ENCODE peak calls at places on chromosomes 13 and 19, in nine cellular contexts. J is heart right ventricle, Q is breast epithelium, B is choroid plexus epithelial cell, T is cardiac muscle cell, N is tibial nerve, S is esophagus squamous epithelium, Y is NB4, I is astrocyte. L is an unnamed sample.
A peak's percentile ranks its signal among the peaks of the same experiment; 100 is the strongest.

GRCh38 chr19:33207040-33207620 is 13.0 kb downstream of the LRP3 start:
- DNase-seq in I (no peak), N (no peak), Y (no peak), S (no peak), B (no peak), Q (no peak), J (no peak), T (no peak), L (no peak)

GRCh38 chr19:44757057-44757734 is 8.7 kb downstream of the BCL3 start:
- DNase-seq in J (peak; percentile 79), Y (no peak), S (no peak), N (peak; percentile 60), I (peak; percentile 72), T (peak; percentile 55), Q (no peak), B (peak; percentile 87), L (no peak)

GRCh38 chr13:31774186-31774585 is 34.9 kb downstream of the RXFP2 start:
- DNase-seq in J (no peak), S (no peak), I (no peak), N (no peak), T (no peak), Q (no peak), Y (no peak), B (no peak), L (no peak)

GRCh38 chr13:29362849-29363604 is 232.5 kb downstream of the SLC7A1 start:
- DNase-seq in S (no peak), I (peak; percentile 10), Q (no peak), Y (peak; percentile 75), T (peak; percentile 79), J (peak; percentile 24), B (peak; percentile 68), N (no peak), L (peak; percentile 60)

GRCh38 chr13:21670006-21670882 is 629 bp upstream of the FGF9 start:
- DNase-seq in B (peak; percentile 37), N (no peak), Y (peak; percentile 69), S (no peak), I (peak; percentile 46), Q (no peak), J (peak; percentile 35), T (peak; percentile 83), L (peak; percentile 42)

GRCh38 chr19:7665076-7665475 is 3.8 kb upstream of the RETN start:
- DNase-seq in Q (no peak), I (no peak), J (no peak), B (peak; percentile 91), Y (no peak), S (no peak), T (no peak), N (no peak), L (no peak)

GRCh38 chr19:40621966-40622772 is 21.0 kb downstream of the LTBP4 start:
- DNase-seq in N (no peak), J (no peak), I (no peak), Q (no peak), Y (no peak), B (no peak), T (no peak), S (no peak), L (no peak)

GRCh38 chr13:30004204-30004603 is 153.8 kb upstream of the UBL3 start:
- DNase-seq in J (no peak), S (no peak), Q (no peak), B (no peak), I (no peak), T (no peak), Y (peak; percentile 95), N (no peak), L (no peak)

GRCh38 chr19:46511237-46511636 is 15.6 kb upstream of the PNMA8B start:
- DNase-seq in Q (no peak), Y (no peak), J (no peak), S (no peak), T (no peak), B (no peak), N (no peak), I (no peak), L (no peak)

GRCh38 chr13:101647760-101648159 is 195.3 kb downstream of the ITGBL1 start:
- DNase-seq in T (no peak), J (no peak), N (no peak), S (no peak), B (no peak), Q (no peak), I (no peak), Y (no peak), L (no peak)

DNA sequence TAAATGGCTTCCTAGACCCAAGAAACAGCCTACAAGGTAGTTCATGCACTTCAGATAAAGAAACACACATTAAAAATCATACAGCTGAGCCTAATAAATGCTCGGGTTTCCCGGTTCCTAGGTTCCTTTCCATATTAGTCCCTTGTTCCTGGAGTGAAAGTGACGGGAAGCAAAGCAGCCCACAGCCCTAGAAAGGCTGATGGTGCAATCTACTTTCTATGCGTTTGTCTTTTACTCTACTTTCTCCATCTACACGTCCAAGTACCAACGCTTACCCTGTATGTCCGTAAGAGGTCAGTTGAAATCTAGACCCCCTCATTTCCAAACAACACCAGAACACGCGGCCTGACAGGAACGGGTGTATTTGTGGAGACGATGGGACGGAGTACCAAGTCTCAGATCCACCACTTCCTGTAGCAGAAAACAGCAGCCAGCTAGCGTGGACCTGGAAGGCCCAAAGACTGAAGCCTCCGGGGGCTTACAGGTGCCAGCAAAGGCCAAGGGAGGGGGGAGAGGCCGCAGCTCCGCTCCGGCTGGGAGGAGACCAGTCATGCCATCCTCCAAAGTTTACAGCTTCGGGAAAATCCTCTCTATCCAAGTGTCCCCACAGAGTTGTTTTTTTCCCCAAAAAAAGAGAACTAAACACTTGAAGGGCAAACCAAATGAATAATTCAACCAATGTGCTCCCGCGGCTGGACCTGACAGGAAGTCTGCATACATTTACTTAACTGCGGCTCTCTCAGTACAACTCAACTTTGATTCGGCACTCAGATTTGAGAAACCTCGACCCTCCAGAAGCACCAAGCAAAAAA is 34.1 kb downstream of the STK24 start:
- DNase-seq in Y (peak; percentile 32), S (no peak), J (no peak), T (no peak), B (no peak), N (no peak), Q (no peak), I (no peak), L (no peak)
- H3K4me3 ChIP-seq in Y (no peak overlapping the region), S (peak overlapping the region; percentile 7), J (no peak overlapping the region), T (no peak overlapping the region), B (no peak overlapping the region), N (no peak overlapping the region), Q (no peak overlapping the region), I (no peak overlapping the region), L (no peak overlapping the region)

GRCh38 chr13:112726018-112726767 is 36.4 kb downstream of the ATP11A start:
- DNase-seq in N (no peak), J (no peak), Q (no peak), T (no peak), S (no peak), Y (no peak), B (no peak), I (no peak), L (no peak)
- H3K4me3 ChIP-seq in N (no peak overlapping the region), J (no peak overlapping the region), Q (no peak overlapping the region), T (no peak overlapping the region), S (no peak overlapping the region), Y (no peak overlapping the region), B (no peak overlapping the region), I (no peak overlapping the region), L (no peak overlapping the region)

GRCh38 chr19:56577719-56578602 is 10.7 kb downstream of the ZNF470 start:
- DNase-seq in I (no peak), T (no peak), Y (no peak), N (no peak), B (no peak), S (no peak), Q (no peak), J (no peak), L (no peak)

DNA sequence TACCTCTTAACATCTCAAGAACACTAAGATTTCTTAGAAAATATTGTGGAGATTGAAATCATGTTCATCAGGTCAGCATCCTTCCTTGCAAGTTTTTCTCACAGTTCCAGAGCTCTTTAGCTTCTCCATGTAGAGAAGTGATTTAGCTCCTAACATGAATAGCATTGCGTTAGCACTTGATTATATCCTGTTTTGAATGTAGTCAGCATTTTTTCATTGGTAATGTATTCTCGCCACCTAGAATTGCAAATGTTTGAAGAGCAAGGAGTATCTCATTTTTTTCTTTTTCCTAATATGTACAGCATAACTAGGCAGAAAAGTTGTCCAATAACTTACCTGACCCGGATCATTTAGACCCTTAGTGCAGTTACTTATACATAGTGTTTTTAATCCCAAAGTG is 6.6 kb downstream of the ZNF470 start:
- DNase-seq in Q (no peak), B (no peak), J (no peak), T (no peak), N (no peak), S (no peak), I (no peak), Y (no peak), L (no peak)
- H3K4me3 ChIP-seq in Q (no peak overlapping the region), B (no peak overlapping the region), J (no peak overlapping the region), T (no peak overlapping the region), N (no peak overlapping the region), S (no peak overlapping the region), I (no peak overlapping the region), Y (no peak overlapping the region), L (no peak overlapping the region)

GRCh38 chr13:33744589-33745369 is 73.2 kb upstream of the RFC3 start:
- DNase-seq in B (peak; percentile 5), Y (no peak), Q (peak; percentile 39), J (no peak), N (no peak), T (no peak), S (no peak), I (peak; percentile 17), L (no peak)
- H3K4me3 ChIP-seq in B (no peak overlapping the region), Y (no peak overlapping the region), Q (no peak overlapping the region), J (no peak overlapping the region), N (no peak overlapping the region), T (no peak overlapping the region), S (no peak overlapping the region), I (no peak overlapping the region), L (no peak overlapping the region)

DNA sequence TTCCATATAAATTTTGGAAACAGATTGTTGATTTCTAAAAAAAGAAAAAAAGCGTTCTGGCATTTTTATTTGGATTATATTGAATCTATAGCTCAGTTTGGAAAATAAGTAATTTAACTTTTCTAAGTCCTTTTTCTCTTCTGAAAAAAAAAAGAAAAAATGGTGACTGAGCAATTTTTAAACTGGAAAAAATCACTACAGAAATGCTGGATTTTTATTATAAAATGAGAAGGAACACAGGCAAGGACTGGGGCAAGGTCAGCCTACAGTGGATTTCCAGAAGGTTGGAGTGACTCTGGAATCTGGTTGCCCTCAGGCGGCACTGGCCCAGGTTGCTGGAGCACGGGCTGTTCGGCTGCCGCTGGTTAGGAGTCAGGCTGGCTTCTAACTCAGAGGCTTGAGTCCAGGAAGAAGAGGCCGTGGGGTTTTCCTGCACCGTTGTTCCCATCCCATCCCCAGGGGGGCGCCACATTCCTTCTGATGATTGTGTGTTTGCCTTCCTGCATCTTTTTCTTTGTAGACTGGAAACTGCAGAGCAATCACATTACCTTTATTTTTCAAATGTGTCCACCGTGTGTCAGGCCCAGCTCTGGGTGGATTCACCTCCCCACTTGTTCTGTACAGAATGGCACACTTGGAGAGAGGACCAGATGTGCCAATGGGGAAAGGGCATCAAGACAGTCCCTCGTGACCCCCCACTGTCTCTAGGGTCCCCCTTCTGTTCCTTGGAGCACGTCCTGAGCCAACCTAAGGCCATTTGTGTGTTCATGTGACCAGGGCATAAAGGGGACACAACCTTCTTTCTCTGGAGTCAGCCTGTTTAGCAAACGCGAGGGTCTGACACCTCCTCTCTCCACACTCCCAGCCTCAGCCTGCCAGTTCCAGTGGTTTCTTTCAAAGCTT is 44.5 kb upstream of the GTF3A start:
- DNase-seq in B (peak; percentile 54), Q (peak; percentile 31), S (no peak), J (no peak), I (no peak), T (peak; percentile 69), N (peak; percentile 23), Y (peak; percentile 82), L (peak; percentile 92)
- H3K4me3 ChIP-seq in B (no peak overlapping the region), Q (no peak overlapping the region), S (no peak overlapping the region), J (no peak overlapping the region), I (no peak overlapping the region), T (no peak overlapping the region), N (no peak overlapping the region), Y (no peak overlapping the region), L (no peak overlapping the region)

GRCh38 chr19:30932854-30933253 is 416.4 kb downstream of the TSHZ3 start:
- DNase-seq in Q (no peak), N (no peak), I (no peak), J (no peak), S (no peak), B (no peak), T (no peak), Y (no peak), L (no peak)
- H3K4me3 ChIP-seq in Q (no peak overlapping the region), N (no peak overlapping the region), I (no peak overlapping the region), J (no peak overlapping the region), S (no peak overlapping the region), B (no peak overlapping the region), T (no peak overlapping the region), Y (no peak overlapping the region), L (no peak overlapping the region)

L was measured in small intestine.